ENCODE peak calls at places on chromosome 6, in seven cellular contexts. X is neural progenitor cell, O is IMR-90, A is A549, D is AG04450, S is GM23248, Z is H1. I is an unnamed sample.

GRCh38 chr6:2780109-2780730 is 15.0 kb downstream of the WRNIP1 start:
- DNase-seq in X (no peak), O (no peak), A (no peak), D (no peak), S (no peak), Z (no peak), I (no peak)

GRCh38 chr6:41767112-41767946 is 12.4 kb downstream of the FRS3 start:
- DNase-seq in X (no peak), O (peak), A (no peak), D (peak), S (peak), Z (no peak), I (no peak)

GRCh38 chr6:138429731-138430130 is 25.7 kb downstream of the HEBP2 start:
- DNase-seq in X (no peak), O (peak), A (no peak), D (no peak), S (no peak), Z (no peak), I (no peak)

GRCh38 chr6:90425161-90425641 is 128.6 kb upstream of the BACH2 start:
- DNase-seq in X (no peak), O (no peak), A (no peak), D (no peak), S (no peak), Z (no peak), I (no peak)

GRCh38 chr6:17817763-17818162 is 111.0 kb upstream of the NUP153 start:
- DNase-seq in X (no peak), O (no peak), A (no peak), D (no peak), S (no peak), Z (no peak), I (no peak)

GRCh38 chr6:34610819-34611477 is 54.8 kb upstream of the SPDEF start:
- DNase-seq in X (no peak), O (peak), A (peak), D (peak), S (peak), Z (no peak), I (no peak)

GRCh38 chr6:17179246-17180073 is 77.6 kb downstream of the STMND1 start:
- DNase-seq in X (no peak), O (peak), A (no peak), D (no peak), S (peak), Z (no peak), I (no peak)

GRCh38 chr6:91299544-91300491 is 712.9 kb upstream of the MAP3K7 start:
- DNase-seq in X (peak), O (peak), A (no peak), D (peak), S (no peak), Z (peak), I (no peak)

GRCh38 chr6:126657556-126658129 is 317.7 kb downstream of the CENPW start:
- DNase-seq in X (peak), O (peak), A (peak), D (no peak), S (peak), Z (no peak), I (no peak)

GRCh38 chr6:92380803-92381601 is 1038.4 kb downstream of the EPHA7 start:
- DNase-seq in X (no peak), O (no peak), A (no peak), D (no peak), S (no peak), Z (no peak), I (no peak)

GRCh38 chr6:168956141-168956838 is 297.4 kb downstream of the THBS2 start:
- DNase-seq in X (no peak), O (peak), A (no peak), D (no peak), S (peak), Z (no peak), I (no peak)

GRCh38 chr6:108589244-108589730 is 28.6 kb downstream of the FOXO3 start:
- DNase-seq in X (peak), O (peak), A (peak), D (no peak), S (peak), Z (peak), I (peak)

GRCh38 chr6:153852481-153852880 is 186.6 kb upstream of the OPRM1 start:
- DNase-seq in X (no peak), O (no peak), A (no peak), D (no peak), S (no peak), Z (no peak), I (no peak)

GRCh38 chr6:115740907-115741306 is 319.8 kb downstream of the FRK start:
- DNase-seq in X (no peak), O (no peak), A (no peak), D (no peak), S (no peak), Z (no peak), I (no peak)

GRCh38 chr6:115733426-115733825 is 327.3 kb downstream of the FRK start:
- DNase-seq in X (no peak), O (no peak), A (no peak), D (no peak), S (no peak), Z (no peak), I (no peak)

GRCh38 chr6:115735610-115736009 is 325.1 kb downstream of the FRK start:
- DNase-seq in X (no peak), O (no peak), A (no peak), D (no peak), S (no peak), Z (no peak), I (no peak)
- H3K27ac ChIP-seq in X (no peak), O (no peak), A (no peak), D (no peak), S (no peak), Z (no peak), I (no peak)

GRCh38 chr6:63268574-63268973 is 51.2 kb downstream of the LGSN start:
- DNase-seq in X (no peak), O (no peak), A (no peak), D (no peak), S (no peak), Z (no peak), I (no peak)

GRCh38 chr6:63269470-63269869 is 50.3 kb downstream of the LGSN start:
- DNase-seq in X (no peak), O (no peak), A (no peak), D (no peak), S (no peak), Z (no peak), I (no peak)

GRCh38 chr6:63263456-63263855 is 52.2 kb downstream of the FKBP1C start:
- DNase-seq in X (no peak), O (no peak), A (no peak), D (no peak), S (no peak), Z (no peak), I (no peak)

GRCh38 chr6:63267828-63268227 is 52.0 kb downstream of the LGSN start:
- DNase-seq in X (no peak), O (no peak), A (no peak), D (no peak), S (no peak), Z (no peak), I (no peak)

DNA sequence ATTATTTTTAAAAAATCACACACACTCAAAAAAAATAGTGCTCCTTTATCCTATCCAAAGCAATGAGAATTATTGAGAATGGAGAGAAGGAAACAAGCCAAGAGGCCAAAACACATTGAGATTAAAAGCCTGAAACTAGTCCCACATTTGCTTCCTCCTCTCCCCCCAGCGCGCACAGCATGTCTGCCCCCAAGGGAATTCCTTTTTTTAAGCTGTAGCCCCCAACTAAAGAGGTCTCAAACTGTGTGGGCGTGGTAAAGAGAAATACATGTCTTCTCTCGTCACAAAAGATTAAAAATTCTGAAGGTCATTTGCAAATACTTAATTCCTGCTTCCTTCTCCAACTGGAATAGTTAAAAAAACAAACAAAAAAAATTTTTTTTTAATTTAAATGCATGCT is 52.7 kb downstream of the LGSN start:
- DNase-seq in X (no peak), O (no peak), A (no peak), D (no peak), S (no peak), Z (no peak), I (no peak)
- H3K27ac ChIP-seq in X (no peak), O (no peak), A (no peak), D (no peak), S (no peak), Z (no peak), I (no peak)

GRCh38 chr6:87212596-87212995 is 57.2 kb downstream of the ZNF292 start:
- DNase-seq in X (no peak), O (no peak), A (no peak), D (no peak), S (peak), Z (no peak), I (no peak)
- H3K27ac ChIP-seq in X (no peak), O (no peak), A (no peak), D (no peak), S (no peak), Z (no peak), I (no peak)

DNA sequence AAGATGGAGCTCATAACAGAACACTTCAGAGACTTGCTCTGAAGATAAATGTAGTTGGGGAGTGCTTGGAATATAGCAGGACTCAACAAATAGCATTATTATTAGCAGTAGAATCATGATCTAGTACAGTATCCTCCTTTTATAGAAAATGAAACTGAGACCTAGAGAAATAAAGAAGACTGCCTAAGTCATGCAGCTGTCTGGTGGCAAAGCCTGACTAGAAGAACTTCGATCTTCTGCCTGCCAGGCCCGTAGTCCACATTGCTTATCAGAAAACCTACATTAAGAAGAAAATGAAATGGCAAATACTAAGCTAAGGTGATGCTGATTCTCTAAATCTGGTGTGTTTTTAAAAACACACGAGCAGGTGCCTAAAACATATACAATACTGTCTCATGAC is 46.4 kb upstream of the DST start:
- DNase-seq in X (no peak), O (no peak), A (no peak), D (no peak), S (peak), Z (no peak), I (no peak)
- H3K27ac ChIP-seq in X (no peak), O (peak), A (peak), D (no peak), S (peak), Z (no peak), I (peak)

DNA sequence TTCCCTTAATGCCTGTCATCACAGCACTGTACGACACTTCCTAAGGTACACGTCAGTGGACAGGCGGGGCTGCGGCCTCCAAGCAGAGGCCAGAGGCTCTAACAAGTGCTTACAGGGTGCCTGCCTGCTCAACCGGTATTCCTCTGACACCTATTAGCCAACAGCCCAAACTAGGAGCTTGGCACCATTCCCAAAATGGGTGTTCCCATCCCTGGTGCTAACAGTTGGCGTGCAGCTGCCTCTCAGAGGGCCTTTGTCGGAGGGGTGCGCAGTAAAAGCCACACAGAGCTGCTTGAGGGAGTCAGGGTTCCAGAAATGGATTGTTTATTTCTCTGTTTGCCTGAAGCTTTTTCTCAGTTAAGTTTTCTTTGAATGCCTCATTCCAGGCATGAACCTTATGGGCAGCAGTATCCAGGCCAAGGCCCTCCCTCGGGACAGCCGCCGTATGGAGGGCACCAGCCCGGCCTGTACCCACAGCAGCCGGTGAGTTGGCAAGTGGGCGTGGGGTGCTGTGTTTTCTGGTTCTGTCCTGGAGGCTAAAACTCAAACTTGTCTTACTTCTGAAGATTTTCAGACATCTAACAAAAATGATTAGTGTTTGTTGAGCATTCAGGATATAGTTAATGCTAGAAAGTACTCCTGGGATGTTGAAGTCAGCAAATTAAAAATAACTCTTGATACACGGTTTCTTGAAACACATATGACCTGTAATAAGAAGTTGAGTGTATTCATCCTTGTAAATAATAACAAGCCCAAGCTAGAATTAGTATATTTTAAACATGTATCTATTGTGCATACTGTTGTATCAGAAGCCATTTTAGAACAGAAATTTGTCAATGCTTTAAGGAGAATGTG is 124.7 kb downstream of the TMEM242 start:
- DNase-seq in X (no peak), O (peak), A (no peak), D (no peak), S (peak), Z (no peak), I (no peak)
- H3K27ac ChIP-seq in X (no peak), O (no peak), A (no peak), D (no peak), S (no peak), Z (no peak), I (no peak)

GRCh38 chr6:156029296-156029985 is 573.8 kb upstream of the NOX3 start:
- DNase-seq in X (no peak), O (no peak), A (no peak), D (no peak), S (no peak), Z (no peak), I (no peak)
- H3K27ac ChIP-seq in X (no peak), O (no peak), A (no peak), D (no peak), S (no peak), Z (no peak), I (no peak)

GRCh38 chr6:43789447-43789846 is 19.4 kb downstream of the VEGFA start:
- DNase-seq in X (no peak), O (no peak), A (no peak), D (no peak), S (no peak), Z (no peak), I (no peak)
- H3K27ac ChIP-seq in X (no peak), O (no peak), A (no peak), D (no peak), S (no peak), Z (no peak), I (no peak)

DNA sequence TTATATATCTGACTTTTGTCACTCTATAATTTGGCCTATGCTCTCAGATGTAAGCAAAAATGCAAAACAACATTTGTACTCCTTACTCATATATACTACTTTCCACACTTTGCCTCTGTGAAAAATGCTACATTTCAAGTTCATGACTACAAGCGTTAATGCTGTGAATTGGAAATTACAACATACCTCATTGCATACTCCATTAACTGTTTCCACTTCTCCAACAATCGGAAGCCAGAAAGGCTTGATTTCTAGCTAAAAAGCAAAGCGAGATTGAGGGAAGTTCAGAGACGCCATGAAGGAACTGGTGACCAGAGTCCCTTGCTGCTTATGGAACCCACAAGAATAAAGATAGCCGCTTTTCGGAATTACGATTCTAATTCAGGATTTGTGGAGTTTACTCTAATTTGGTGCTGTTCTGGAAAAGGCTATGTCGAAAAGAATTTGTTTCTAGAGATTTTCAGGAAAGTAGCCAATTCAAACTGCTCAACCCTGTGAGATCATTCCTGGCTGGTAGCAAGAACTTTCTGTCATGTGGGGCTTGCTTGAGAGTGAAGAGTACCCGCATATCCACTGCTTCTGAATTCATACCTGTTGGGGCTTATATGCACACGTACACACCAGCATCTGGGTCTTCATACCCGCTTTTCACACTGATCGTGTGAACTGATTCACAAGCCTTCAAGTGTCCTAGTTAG is 98.0 kb upstream of the CITED2 start:
- DNase-seq in X (no peak), O (peak), A (no peak), D (no peak), S (peak), Z (no peak), I (no peak)
- H3K27ac ChIP-seq in X (no peak), O (no peak), A (no peak), D (no peak), S (peak), Z (no peak), I (no peak)

DNA sequence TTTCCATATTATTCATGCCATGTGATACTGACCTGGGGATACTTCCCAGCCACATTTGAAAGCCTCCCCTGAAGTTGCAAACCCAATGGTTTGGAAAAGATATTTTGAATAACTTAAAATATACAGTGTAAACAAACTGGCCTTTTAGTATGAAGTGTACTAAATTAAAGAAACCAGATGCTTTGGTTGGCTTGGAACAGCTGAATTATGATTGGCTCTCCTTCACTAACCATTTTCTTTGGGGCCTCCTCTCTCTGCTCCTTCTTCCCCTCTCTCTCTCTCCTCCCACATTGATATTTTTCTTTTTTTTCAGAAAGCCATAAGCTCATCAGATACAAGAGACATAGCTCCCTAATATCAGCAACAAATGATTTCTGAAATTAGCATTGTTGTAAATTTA is 166.6 kb downstream of the MTFR2 start:
- DNase-seq in X (no peak), O (no peak), A (no peak), D (no peak), S (no peak), Z (no peak), I (no peak)
- H3K27ac ChIP-seq in X (no peak), O (peak), A (peak), D (no peak), S (no peak), Z (no peak), I (no peak)

DNA sequence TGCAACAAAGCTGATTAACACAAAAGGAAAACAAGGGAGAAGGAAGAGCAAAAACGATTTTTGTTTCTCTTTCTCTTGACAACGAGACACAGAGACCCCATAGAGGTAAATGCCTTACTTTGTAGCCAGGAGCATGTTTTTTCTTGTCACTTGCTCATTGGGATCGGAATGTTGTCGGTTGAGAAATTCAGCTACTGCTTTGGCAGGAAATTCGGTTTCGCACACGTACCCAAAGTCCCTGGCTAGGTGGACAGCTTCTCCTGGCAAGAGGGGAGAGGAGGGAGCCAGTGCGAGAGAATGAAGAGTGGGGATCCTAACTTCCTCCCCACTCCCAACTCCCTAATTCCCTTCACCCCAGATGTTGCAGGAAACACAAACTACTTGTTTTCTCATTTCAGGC is 14.5 kb downstream of the TFAP2A start:
- DNase-seq in X (no peak), O (no peak), A (no peak), D (no peak), S (no peak), Z (no peak), I (no peak)
- H3K27ac ChIP-seq in X (no peak), O (no peak), A (peak), D (no peak), S (no peak), Z (no peak), I (no peak)